ENCODE peak calls at places on chromosomes 4 and X, in five cellular contexts. Q is cardiac fibroblast, Y is AG09309, P is H7, I is fibroblast of lung. F is an unnamed sample.

GRCh38 chr4:25377572-25377882 is 464 bp downstream of the ANAPC4 start:
- DNase-seq in Q (no peak), Y (no peak), P (peak), I (no peak), F (no peak)

GRCh38 chr4:74228691-74229640 is 71.0 kb downstream of the MTHFD2L start:
- DNase-seq in Q (peak), Y (no peak), P (peak), I (peak), F (peak)

GRCh38 chrX:20514358-20514757 is 247.6 kb upstream of the RPS6KA3 start:
- DNase-seq in Q (peak), Y (peak), P (no peak), I (peak), F (peak)

GRCh38 chr4:158837527-158838141 is 68.8 kb downstream of the FNIP2 start:
- DNase-seq in Q (no peak), Y (no peak), P (no peak), I (no peak), F (no peak)

GRCh38 chrX:125382889-125383288 is 63.2 kb downstream of the TEX13C start:
- DNase-seq in Q (no peak), Y (no peak), P (no peak), I (no peak), F (no peak)

GRCh38 chrX:34382416-34382815 is 250.3 kb upstream of the FAM47A start:
- DNase-seq in Q (peak), Y (peak), P (no peak), I (peak), F (no peak)

GRCh38 chrX:134684956-134685355 is 26.7 kb upstream of the PLAC1 start:
- DNase-seq in Q (no peak), Y (no peak), P (no peak), I (no peak), F (no peak)

GRCh38 chr4:165592386-165592785 is 213.6 kb downstream of the CPE start:
- DNase-seq in Q (peak), Y (peak), P (no peak), I (no peak), F (no peak)

GRCh38 chrX:100070334-100070849 is 339.7 kb downstream of the PCDH19 start:
- DNase-seq in Q (no peak), Y (no peak), P (peak), I (no peak), F (no peak)

GRCh38 chr4:101961144-101961543 is 170.6 kb downstream of the BANK1 start:
- DNase-seq in Q (peak), Y (no peak), P (no peak), I (no peak), F (no peak)

GRCh38 chr4:139675156-139675555 is 9.5 kb downstream of the MGST2 start:
- DNase-seq in Q (no peak), Y (no peak), P (no peak), I (no peak), F (no peak)

GRCh38 chr4:180189639-180190038 is 2053.6 kb upstream of the TENM3 start:
- DNase-seq in Q (no peak), Y (no peak), P (no peak), I (peak), F (no peak)

GRCh38 chr4:22686156-22686555 is 6.6 kb upstream of the GBA3 start:
- DNase-seq in Q (peak), Y (no peak), P (no peak), I (peak), F (no peak)

GRCh38 chr4:185236155-185236503 is 26.7 kb downstream of the SNX25 start:
- DNase-seq in Q (no peak), Y (no peak), P (no peak), I (no peak), F (no peak)

GRCh38 chr4:69122476-69122875 is 26.2 kb downstream of the UGT2B7 start:
- DNase-seq in Q (no peak), Y (no peak), P (no peak), I (no peak), F (no peak)

GRCh38 chr4:71081192-71081591 is 87.7 kb downstream of the DCK start:
- DNase-seq in Q (no peak), Y (no peak), P (no peak), I (no peak), F (no peak)

GRCh38 chrX:1196436-1196835 is 16.0 kb downstream of the CRLF2 start:
- DNase-seq in Q (no peak), Y (no peak), P (no peak), I (no peak), F (no peak)

GRCh38 chrX:70044541-70045245 is 5.0 kb downstream of the AWAT2 start:
- DNase-seq in Q (peak), Y (no peak), P (no peak), I (peak), F (peak)

GRCh38 chrX:153776611-153777045 is 4.2 kb upstream of the SRPK3 start:
- DNase-seq in Q (no peak), Y (no peak), P (peak), I (no peak), F (no peak)

GRCh38 chr4:1793496-1793840 is 375 bp downstream of the FGFR3 start:
- DNase-seq in Q (peak), Y (no peak), P (peak), I (no peak), F (peak)

GRCh38 chr4:98092833-98093439 is 50.3 kb downstream of the STPG2 start:
- DNase-seq in Q (peak), Y (no peak), P (no peak), I (peak), F (peak)

GRCh38 chr4:38647096-38647819 is 16.7 kb upstream of the KLF3 start:
- DNase-seq in Q (no peak), Y (no peak), P (no peak), I (no peak), F (no peak)

GRCh38 chr4:1356181-1356998 is 9.4 kb downstream of the UVSSA start:
- DNase-seq in Q (peak), Y (no peak), P (peak), I (peak), F (peak)

GRCh38 chrX:154517101-154517781 is 1.2 kb upstream of the FAM3A start:
- DNase-seq in Q (peak), Y (no peak), P (peak), I (peak), F (peak)

GRCh38 chrX:118853596-118853995 is 30.0 kb downstream of the ZCCHC12 start:
- DNase-seq in Q (no peak), Y (no peak), P (no peak), I (no peak), F (no peak)

GRCh38 chrX:153456161-153456560 is 10.3 kb upstream of the TREX2 start:
- DNase-seq in Q (no peak), Y (no peak), P (no peak), I (no peak), F (no peak)

GRCh38 chr4:177235026-177235425 is 74.6 kb upstream of the NEIL3 start:
- DNase-seq in Q (peak), Y (no peak), P (no peak), I (peak), F (peak)

GRCh38 chr4:150001815-150002214 is 76.4 kb upstream of the DCLK2 start:
- DNase-seq in Q (no peak), Y (no peak), P (no peak), I (no peak), F (no peak)

GRCh38 chrX:139924069-139924695 is 8.7 kb downstream of the ATP11C start:
- DNase-seq in Q (no peak), Y (no peak), P (no peak), I (no peak), F (no peak)

GRCh38 chrX:31715675-31716074 is 643.8 kb upstream of the FTHL17 start:
- DNase-seq in Q (no peak), Y (no peak), P (no peak), I (no peak), F (no peak)

GRCh38 chrX:130728208-130728607 is 174.8 kb downstream of the ENOX2 start:
- DNase-seq in Q (peak), Y (no peak), P (no peak), I (peak), F (no peak)

GRCh38 chr4:56730097-56730496 is 49.0 kb upstream of the HOPX start:
- DNase-seq in Q (no peak), Y (no peak), P (no peak), I (no peak), F (no peak)

GRCh38 chr4:128604204-128604603 is 205.3 kb upstream of the JADE1 start:
- DNase-seq in Q (no peak), Y (no peak), P (no peak), I (no peak), F (no peak)

GRCh38 chrX:72305286-72306084 is at the start of gene CITED1:
- DNase-seq in Q (no peak), Y (no peak), P (peak), I (no peak), F (no peak)

GRCh38 chrX:120672389-120672788 is 42.5 kb upstream of the C1GALT1C1 start:
- DNase-seq in Q (peak), Y (peak), P (no peak), I (peak), F (peak)

GRCh38 chrX:2710496-2710895 is 19.4 kb downstream of the CD99 start:
- DNase-seq in Q (no peak), Y (no peak), P (peak), I (no peak), F (no peak)

GRCh38 chrX:27591938-27592337 is 1.8 kb downstream of the DCAF8L2 start:
- DNase-seq in Q (no peak), Y (no peak), P (peak), I (no peak), F (no peak)

GRCh38 chrX:40734956-40735317 is 405 bp downstream of the MED14 start:
- DNase-seq in Q (peak), Y (no peak), P (no peak), I (peak), F (peak)

GRCh38 chrX:47585273-47585672 is 3.0 kb downstream of the TIMP1 start:
- DNase-seq in Q (peak), Y (no peak), P (peak), I (no peak), F (no peak)
- H3K4me3 ChIP-seq in Q (peak), Y (no peak), P (no peak), I (no peak), F (peak)

GRCh38 chr4:89121711-89122387 is 10.5 kb downstream of the TIGD2 start:
- DNase-seq in Q (no peak), Y (no peak), P (no peak), I (no peak), F (peak)
- H3K4me3 ChIP-seq in Q (no peak), Y (no peak), P (no peak), I (no peak), F (no peak)

DNA sequence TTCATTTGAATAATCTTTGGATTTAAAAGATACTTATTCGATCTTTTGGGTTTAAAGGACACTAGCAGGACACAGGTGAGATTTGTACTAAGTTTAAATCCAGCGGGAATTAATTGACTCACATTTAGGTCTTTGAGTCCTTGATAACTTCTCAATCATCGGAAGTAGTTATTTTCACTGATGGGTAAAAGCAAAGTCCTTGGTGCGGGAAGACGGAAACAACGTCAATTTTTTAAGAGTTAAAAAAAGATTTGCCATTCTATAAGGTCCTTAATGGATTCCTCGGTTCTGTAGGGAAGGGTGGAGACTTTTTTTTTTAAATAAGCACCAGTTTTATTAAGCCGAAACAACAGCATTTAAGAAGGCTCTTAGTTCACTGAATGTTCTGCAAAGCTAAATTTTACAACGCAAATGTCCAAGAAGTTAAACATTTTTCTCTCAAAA is 2.9 kb downstream of the TMSB4X start:
- DNase-seq in Q (no peak), Y (no peak), P (no peak), I (no peak), F (no peak)
- H3K4me3 ChIP-seq in Q (peak), Y (no peak), P (peak), I (peak), F (peak)

GRCh38 chr4:65552071-65552470 is 118.2 kb downstream of the EPHA5 start:
- DNase-seq in Q (no peak), Y (no peak), P (no peak), I (no peak), F (no peak)

GRCh38 chr4:65546882-65547281 is 123.4 kb downstream of the EPHA5 start:
- DNase-seq in Q (no peak), Y (no peak), P (no peak), I (no peak), F (no peak)

DNA sequence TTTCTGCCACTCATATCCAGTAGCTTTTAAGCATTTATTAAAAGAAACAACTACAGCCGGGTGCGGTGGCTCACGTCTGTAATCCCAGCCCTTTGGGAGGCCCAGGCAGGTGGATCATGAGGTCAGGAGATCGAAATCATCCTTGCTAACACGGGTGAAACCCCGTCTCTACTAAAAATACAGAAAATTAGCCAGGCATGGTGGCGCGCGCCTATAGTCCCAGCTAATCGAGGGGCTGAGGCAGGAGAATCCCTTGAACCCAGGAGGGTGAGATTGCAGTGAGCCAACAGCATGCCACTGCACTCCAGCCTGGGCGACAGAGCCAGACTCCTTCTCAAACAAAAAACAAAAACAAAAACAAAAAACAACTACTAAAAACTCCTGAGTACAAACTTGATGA is 119.8 kb downstream of the EPHA5 start:
- DNase-seq in Q (no peak), Y (no peak), P (no peak), I (no peak), F (no peak)
- H3K4me3 ChIP-seq in Q (no peak), Y (no peak), P (no peak), I (no peak), F (no peak)

DNA sequence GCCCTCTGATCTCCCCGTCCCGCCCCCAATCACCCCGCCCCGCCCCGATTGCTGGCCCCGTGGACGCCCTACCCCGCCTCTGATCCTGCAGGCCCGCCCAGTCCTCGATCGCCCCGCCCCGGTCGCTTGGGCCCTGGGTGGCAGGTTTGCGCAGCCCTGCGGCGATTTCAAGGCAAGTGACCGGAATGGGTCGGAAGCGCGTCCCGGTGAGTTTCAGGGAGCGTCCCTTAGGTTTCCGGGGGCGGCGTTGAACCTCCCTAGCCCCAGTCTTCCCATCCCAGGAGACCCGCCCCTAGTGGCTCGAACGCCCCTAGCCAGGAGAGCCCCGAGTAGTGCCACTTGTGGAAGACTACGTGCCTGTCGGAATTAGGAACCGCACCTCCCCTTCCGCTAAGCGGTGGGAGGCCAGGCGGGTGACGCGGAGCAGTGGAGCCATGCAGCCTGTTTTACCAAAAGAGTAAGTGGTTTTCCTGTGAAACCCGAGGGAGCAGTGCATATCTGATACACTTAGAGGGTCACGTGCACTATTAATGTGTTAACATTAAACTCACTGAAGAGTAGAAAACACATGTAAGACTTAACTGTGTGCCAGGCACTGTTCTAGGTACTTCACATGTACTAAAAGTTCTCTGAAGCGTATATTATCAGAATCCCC is 350 bp upstream of the TEC start:
- DNase-seq in Q (peak), Y (no peak), P (peak), I (peak), F (peak)
- H3K4me3 ChIP-seq in Q (peak), Y (peak), P (peak), I (peak), F (peak)

DNA sequence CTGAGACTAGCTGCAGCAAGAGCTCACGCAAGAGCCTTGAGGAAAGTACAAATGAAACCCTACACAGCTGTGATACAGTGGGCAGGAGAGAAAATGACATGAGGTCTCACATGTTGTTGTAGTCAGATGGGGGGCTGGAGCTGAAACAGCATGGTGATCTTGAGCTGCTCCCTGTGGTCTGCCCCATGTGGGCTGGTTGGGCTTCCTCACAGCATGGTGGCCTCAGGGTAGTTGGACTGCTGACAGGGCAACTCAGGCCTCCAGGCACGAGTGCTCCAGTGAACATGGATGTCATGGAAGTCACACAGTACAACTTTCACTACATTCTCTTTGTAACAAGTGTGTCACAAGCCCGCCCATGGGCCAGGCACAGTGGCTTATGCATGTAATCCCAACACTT is 3.4 kb upstream of the MAN2B2 start:
- DNase-seq in Q (no peak), Y (no peak), P (no peak), I (no peak), F (no peak)
- H3K4me3 ChIP-seq in Q (no peak), Y (no peak), P (no peak), I (no peak), F (no peak)

F was measured in fibroblast of villous mesenchyme.